ENCODE peak calls at places on chromosomes 5 and 9, in five cellular contexts. One of them, this sample, is unnamed.

GRCh38 chr9:6566409-6567139 is 79.0 kb downstream of the GLDC start:
- DNase-seq in MM.1S: no peak
- DNase-seq in B cell: no peak
- DNase-seq in activated T-cell treated with anti-CD3 and anti-CD28 coated beads for 1 hour: no peak
- DNase-seq in mucosa of descending colon: no peak
- DNase-seq in this sample: peak

GRCh38 chr5:132883261-132883834 is 9.9 kb downstream of the LEAP2 start:
- DNase-seq in B cell: peak
- DNase-seq in MM.1S: peak
- DNase-seq in activated T-cell treated with anti-CD3 and anti-CD28 coated beads for 1 hour: no peak
- DNase-seq in mucosa of descending colon: peak
- DNase-seq in this sample: peak

GRCh38 chr9:126439402-126439765 is 112.8 kb downstream of the MVB12B start:
- DNase-seq in mucosa of descending colon: no peak
- DNase-seq in activated T-cell treated with anti-CD3 and anti-CD28 coated beads for 1 hour: no peak
- DNase-seq in B cell: no peak
- DNase-seq in MM.1S: no peak
- DNase-seq in this sample: no peak

GRCh38 chr9:87128008-87128623 is 180.8 kb upstream of the GAS1 start:
- DNase-seq in MM.1S: no peak
- DNase-seq in B cell: no peak
- DNase-seq in mucosa of descending colon: no peak
- DNase-seq in activated T-cell treated with anti-CD3 and anti-CD28 coated beads for 1 hour: no peak
- DNase-seq in this sample: no peak

GRCh38 chr9:92725726-92726125 is 38.9 kb downstream of the BICD2 start:
- DNase-seq in activated T-cell treated with anti-CD3 and anti-CD28 coated beads for 1 hour: no peak
- DNase-seq in B cell: no peak
- DNase-seq in MM.1S: no peak
- DNase-seq in mucosa of descending colon: peak
- DNase-seq in this sample: no peak

GRCh38 chr5:180168758-180169157 is 40.3 kb downstream of the RASGEF1C start:
- DNase-seq in B cell: no peak
- DNase-seq in MM.1S: no peak
- DNase-seq in activated T-cell treated with anti-CD3 and anti-CD28 coated beads for 1 hour: no peak
- DNase-seq in mucosa of descending colon: no peak
- DNase-seq in this sample: no peak

GRCh38 chr5:153824909-153825308 is 213.8 kb downstream of the FAM114A2 start:
- DNase-seq in activated T-cell treated with anti-CD3 and anti-CD28 coated beads for 1 hour: no peak
- DNase-seq in B cell: no peak
- DNase-seq in mucosa of descending colon: no peak
- DNase-seq in MM.1S: no peak
- DNase-seq in this sample: no peak

GRCh38 chr9:70165006-70165602 is 93.7 kb upstream of the SMC5 start:
- DNase-seq in mucosa of descending colon: no peak
- DNase-seq in activated T-cell treated with anti-CD3 and anti-CD28 coated beads for 1 hour: no peak
- DNase-seq in MM.1S: no peak
- DNase-seq in B cell: no peak
- DNase-seq in this sample: no peak

GRCh38 chr5:43044181-43044914 is 4.2 kb upstream of the ANXA2R start:
- DNase-seq in activated T-cell treated with anti-CD3 and anti-CD28 coated beads for 1 hour: no peak
- DNase-seq in B cell: peak
- DNase-seq in MM.1S: no peak
- DNase-seq in mucosa of descending colon: no peak
- DNase-seq in this sample: no peak

GRCh38 chr5:159851053-159851452 is 65.2 kb upstream of the ADRA1B start:
- DNase-seq in MM.1S: no peak
- DNase-seq in B cell: no peak
- DNase-seq in activated T-cell treated with anti-CD3 and anti-CD28 coated beads for 1 hour: no peak
- DNase-seq in mucosa of descending colon: no peak
- DNase-seq in this sample: no peak

GRCh38 chr5:157309796-157310195 is 43.9 kb downstream of the CYFIP2 start:
- DNase-seq in B cell: no peak
- DNase-seq in mucosa of descending colon: no peak
- DNase-seq in MM.1S: no peak
- DNase-seq in activated T-cell treated with anti-CD3 and anti-CD28 coated beads for 1 hour: no peak
- DNase-seq in this sample: no peak

GRCh38 chr5:7828269-7828668 is 22.7 kb downstream of the CFAP90 start:
- DNase-seq in MM.1S: no peak
- DNase-seq in mucosa of descending colon: peak
- DNase-seq in B cell: no peak
- DNase-seq in activated T-cell treated with anti-CD3 and anti-CD28 coated beads for 1 hour: no peak
- DNase-seq in this sample: no peak

GRCh38 chr5:88702328-88702727 is 180.7 kb downstream of the MEF2C start:
- DNase-seq in MM.1S: no peak
- DNase-seq in B cell: no peak
- DNase-seq in mucosa of descending colon: no peak
- DNase-seq in activated T-cell treated with anti-CD3 and anti-CD28 coated beads for 1 hour: no peak
- DNase-seq in this sample: no peak

GRCh38 chr5:141657937-141658545 is 6.8 kb upstream of the FCHSD1 start:
- DNase-seq in MM.1S: no peak
- DNase-seq in B cell: no peak
- DNase-seq in mucosa of descending colon: no peak
- DNase-seq in activated T-cell treated with anti-CD3 and anti-CD28 coated beads for 1 hour: no peak
- DNase-seq in this sample: no peak

GRCh38 chr5:109177227-109177626 is 232.5 kb downstream of the PJA2 start:
- DNase-seq in mucosa of descending colon: no peak
- DNase-seq in MM.1S: no peak
- DNase-seq in activated T-cell treated with anti-CD3 and anti-CD28 coated beads for 1 hour: no peak
- DNase-seq in B cell: no peak
- DNase-seq in this sample: no peak

GRCh38 chr9:102875687-102876086 is 119.4 kb upstream of the CYLC2 start:
- DNase-seq in mucosa of descending colon: no peak
- DNase-seq in B cell: no peak
- DNase-seq in MM.1S: no peak
- DNase-seq in activated T-cell treated with anti-CD3 and anti-CD28 coated beads for 1 hour: no peak
- DNase-seq in this sample: no peak

GRCh38 chr5:28397502-28397941 is 1359.1 kb upstream of the CDH9 start:
- DNase-seq in mucosa of descending colon: no peak
- DNase-seq in B cell: no peak
- DNase-seq in MM.1S: no peak
- DNase-seq in activated T-cell treated with anti-CD3 and anti-CD28 coated beads for 1 hour: no peak
- DNase-seq in this sample: no peak

GRCh38 chr9:91693226-91693625 is 256.8 kb downstream of the ROR2 start:
- DNase-seq in activated T-cell treated with anti-CD3 and anti-CD28 coated beads for 1 hour: no peak
- DNase-seq in mucosa of descending colon: no peak
- DNase-seq in B cell: no peak
- DNase-seq in MM.1S: no peak
- DNase-seq in this sample: no peak

GRCh38 chr5:143170104-143170503 is 233.4 kb downstream of the NR3C1 start:
- DNase-seq in MM.1S: no peak
- DNase-seq in activated T-cell treated with anti-CD3 and anti-CD28 coated beads for 1 hour: no peak
- DNase-seq in mucosa of descending colon: no peak
- DNase-seq in B cell: no peak
- DNase-seq in this sample: no peak

GRCh38 chr9:77885104-77885672 is 146.4 kb downstream of the GNAQ start:
- DNase-seq in mucosa of descending colon: no peak
- DNase-seq in activated T-cell treated with anti-CD3 and anti-CD28 coated beads for 1 hour: no peak
- DNase-seq in B cell: no peak
- DNase-seq in MM.1S: no peak
- DNase-seq in this sample: no peak

GRCh38 chr5:72531496-72532190 is 24.4 kb upstream of the ZNF366 start:
- DNase-seq in B cell: no peak
- DNase-seq in MM.1S: no peak
- DNase-seq in mucosa of descending colon: no peak
- DNase-seq in activated T-cell treated with anti-CD3 and anti-CD28 coated beads for 1 hour: no peak
- DNase-seq in this sample: no peak

GRCh38 chr9:5044160-5044559 is 59.1 kb downstream of the JAK2 start:
- DNase-seq in MM.1S: no peak
- DNase-seq in B cell: no peak
- DNase-seq in mucosa of descending colon: no peak
- DNase-seq in activated T-cell treated with anti-CD3 and anti-CD28 coated beads for 1 hour: no peak
- DNase-seq in this sample: no peak

GRCh38 chr5:53782620-53783019 is 222.2 kb downstream of the NDUFS4 start:
- DNase-seq in activated T-cell treated with anti-CD3 and anti-CD28 coated beads for 1 hour: no peak
- DNase-seq in MM.1S: no peak
- DNase-seq in B cell: no peak
- DNase-seq in mucosa of descending colon: no peak
- DNase-seq in this sample: no peak

GRCh38 chr9:83596899-83597504 is 25.9 kb upstream of the IDNK start:
- DNase-seq in B cell: peak
- DNase-seq in mucosa of descending colon: peak
- DNase-seq in activated T-cell treated with anti-CD3 and anti-CD28 coated beads for 1 hour: no peak
- DNase-seq in MM.1S: peak
- DNase-seq in this sample: no peak

GRCh38 chr9:133995012-133995896 is 3.1 kb upstream of the VAV2 start:
- DNase-seq in B cell: no peak
- DNase-seq in mucosa of descending colon: no peak
- DNase-seq in MM.1S: no peak
- DNase-seq in activated T-cell treated with anti-CD3 and anti-CD28 coated beads for 1 hour: no peak
- DNase-seq in this sample: no peak

GRCh38 chr5:178350361-178351220 is 118.0 kb upstream of the PHYKPL start:
- DNase-seq in activated T-cell treated with anti-CD3 and anti-CD28 coated beads for 1 hour: no peak
- DNase-seq in MM.1S: no peak
- DNase-seq in B cell: no peak
- DNase-seq in mucosa of descending colon: no peak
- DNase-seq in this sample: no peak

GRCh38 chr9:99753436-99753835 is 68.2 kb upstream of the NR4A3 start:
- DNase-seq in mucosa of descending colon: no peak
- DNase-seq in MM.1S: no peak
- DNase-seq in activated T-cell treated with anti-CD3 and anti-CD28 coated beads for 1 hour: no peak
- DNase-seq in B cell: no peak
- DNase-seq in this sample: no peak

GRCh38 chr5:81626524-81626923 is 124.4 kb downstream of the SSBP2 start:
- DNase-seq in MM.1S: no peak
- DNase-seq in B cell: no peak
- DNase-seq in activated T-cell treated with anti-CD3 and anti-CD28 coated beads for 1 hour: no peak
- DNase-seq in mucosa of descending colon: no peak
- DNase-seq in this sample: no peak

GRCh38 chr9:13140843-13141592 is 138.5 kb downstream of the MPDZ start:
- DNase-seq in mucosa of descending colon: no peak
- DNase-seq in B cell: no peak
- DNase-seq in MM.1S: no peak
- DNase-seq in activated T-cell treated with anti-CD3 and anti-CD28 coated beads for 1 hour: no peak
- DNase-seq in this sample: no peak

GRCh38 chr9:95552814-95553546 is 36.2 kb upstream of the PTCH1 start:
- DNase-seq in mucosa of descending colon: no peak
- DNase-seq in B cell: no peak
- DNase-seq in MM.1S: no peak
- DNase-seq in activated T-cell treated with anti-CD3 and anti-CD28 coated beads for 1 hour: no peak
- DNase-seq in this sample: no peak

GRCh38 chr9:33124716-33125378 is 42.3 kb downstream of the B4GALT1 start:
- DNase-seq in B cell: peak
- DNase-seq in MM.1S: no peak
- DNase-seq in mucosa of descending colon: no peak
- DNase-seq in activated T-cell treated with anti-CD3 and anti-CD28 coated beads for 1 hour: no peak
- DNase-seq in this sample: no peak

GRCh38 chr5:77806213-77806843 is 30.2 kb upstream of the TBCA start:
- DNase-seq in activated T-cell treated with anti-CD3 and anti-CD28 coated beads for 1 hour: no peak
- DNase-seq in mucosa of descending colon: no peak
- DNase-seq in MM.1S: peak
- DNase-seq in B cell: no peak
- DNase-seq in this sample: no peak

GRCh38 chr9:16344343-16344742 is 526.1 kb downstream of the BNC2 start:
- DNase-seq in B cell: no peak
- DNase-seq in MM.1S: no peak
- DNase-seq in mucosa of descending colon: no peak
- DNase-seq in activated T-cell treated with anti-CD3 and anti-CD28 coated beads for 1 hour: no peak
- DNase-seq in this sample: no peak

GRCh38 chr5:41270423-41271251 is 57.3 kb upstream of the C6 start:
- DNase-seq in B cell: peak
- DNase-seq in activated T-cell treated with anti-CD3 and anti-CD28 coated beads for 1 hour: no peak
- DNase-seq in MM.1S: peak
- DNase-seq in mucosa of descending colon: peak
- DNase-seq in this sample: peak

GRCh38 chr9:38160613-38161215 is 91.7 kb upstream of the SHB start:
- DNase-seq in B cell: peak
- DNase-seq in MM.1S: peak
- DNase-seq in activated T-cell treated with anti-CD3 and anti-CD28 coated beads for 1 hour: peak
- DNase-seq in mucosa of descending colon: peak
- DNase-seq in this sample: no peak

GRCh38 chr5:139513852-139514485 is 31.4 kb upstream of the STING1 start:
- DNase-seq in mucosa of descending colon: no peak
- DNase-seq in MM.1S: no peak
- DNase-seq in B cell: no peak
- DNase-seq in activated T-cell treated with anti-CD3 and anti-CD28 coated beads for 1 hour: no peak
- DNase-seq in this sample: no peak

GRCh38 chr5:150062523-150062922 is 23.8 kb downstream of the CSF1R start:
- DNase-seq in B cell: no peak
- DNase-seq in activated T-cell treated with anti-CD3 and anti-CD28 coated beads for 1 hour: no peak
- DNase-seq in mucosa of descending colon: no peak
- DNase-seq in MM.1S: no peak
- DNase-seq in this sample: no peak

GRCh38 chr5:27810458-27810857 is 772.1 kb upstream of the CDH9 start:
- DNase-seq in MM.1S: no peak
- DNase-seq in mucosa of descending colon: no peak
- DNase-seq in B cell: no peak
- DNase-seq in activated T-cell treated with anti-CD3 and anti-CD28 coated beads for 1 hour: no peak
- DNase-seq in this sample: no peak

GRCh38 chr5:113546711-113547159 is 33.2 kb downstream of the YTHDC2 start:
- DNase-seq in MM.1S: no peak
- DNase-seq in mucosa of descending colon: no peak
- DNase-seq in activated T-cell treated with anti-CD3 and anti-CD28 coated beads for 1 hour: no peak
- DNase-seq in B cell: no peak
- DNase-seq in this sample: no peak

This sample was measured in occipital lobe.